ENCODE peak calls at places on chromosome 11, in four cellular contexts. S is WTC11; P is HFF-Myc; Z is stimulated activated CD8-positive, alpha-beta memory T cell treated with anti-CD3 and anti-CD28 coated beads, Interleukin-4, amount 100 ng/mL, for 48 hours. Y is an unnamed sample.

GRCh38 chr11:111115890-111116289 is 129.6 kb upstream of the POU2AF2 start:
- DNase-seq in P (no peak), Z (no peak), S (no peak), Y (no peak)

GRCh38 chr11:45913514-45913913 is 4.2 kb downstream of the PEX16 start:
- DNase-seq in Z (no peak), P (no peak), S (no peak), Y (no peak)

GRCh38 chr11:46710821-46711269 is 8.2 kb upstream of the F2 start:
- DNase-seq in Z (no peak), S (no peak), P (peak), Y (peak)

GRCh38 chr11:106961518-106961917 is 56.8 kb downstream of the GUCY1A2 start:
- DNase-seq in P (peak), Z (no peak), S (no peak), Y (peak)

GRCh38 chr11:107840120-107840479 is 18.5 kb downstream of the SLC35F2 start:
- DNase-seq in Z (no peak), S (no peak), P (no peak), Y (no peak)

GRCh38 chr11:134622458-134622857 is 210.4 kb upstream of the B3GAT1 start:
- DNase-seq in Z (no peak), P (no peak), S (no peak), Y (no peak)

GRCh38 chr11:63535734-63536133 is 874 bp upstream of the PLAAT4 start:
- DNase-seq in P (no peak), Z (peak), S (no peak), Y (no peak)

GRCh38 chr11:76766521-76766920 is 16.6 kb upstream of the TSKU start:
- DNase-seq in P (no peak), S (no peak), Z (no peak), Y (no peak)

GRCh38 chr11:47152953-47153950 is 23.4 kb downstream of the ARFGAP2 start:
- DNase-seq in S (peak), P (peak), Z (peak), Y (peak)

GRCh38 chr11:3156661-3157311 is 8.3 kb downstream of the OSBPL5 start:
- DNase-seq in P (no peak), S (no peak), Z (no peak), Y (no peak)

GRCh38 chr11:67416416-67417335 is 1.2 kb downstream of the CARNS1 start:
- DNase-seq in S (no peak), Z (peak), P (no peak), Y (no peak)

GRCh38 chr11:79060534-79060933 is 380.3 kb downstream of the TENM4 start:
- DNase-seq in S (no peak), Z (no peak), P (no peak), Y (no peak)

GRCh38 chr11:60785806-60786361 is 751 bp downstream of the MS4A10 start:
- DNase-seq in S (no peak), P (no peak), Z (no peak), Y (no peak)

GRCh38 chr11:95101935-95102334 is 12.3 kb downstream of the ENDOD1 start:
- DNase-seq in S (no peak), P (no peak), Z (no peak), Y (no peak)

GRCh38 chr11:3129591-3130268 is 35.4 kb downstream of the OSBPL5 start:
- DNase-seq in P (no peak), S (peak), Z (no peak), Y (no peak)

GRCh38 chr11:47060807-47061206 is 115.9 kb downstream of the ARFGAP2 start:
- DNase-seq in Z (no peak), P (no peak), S (no peak), Y (no peak)

GRCh38 chr11:2797181-2797711 is 88.3 kb downstream of the CDKN1C start:
- DNase-seq in S (peak), P (no peak), Z (no peak), Y (no peak)

GRCh38 chr11:87180743-87181142 is 143.0 kb downstream of the TMEM135 start:
- DNase-seq in P (no peak), Z (no peak), S (no peak), Y (peak)

GRCh38 chr11:45450189-45450588 is 164.0 kb upstream of the SYT13 start:
- DNase-seq in P (no peak), S (no peak), Z (no peak), Y (no peak)

GRCh38 chr11:92827132-92827531 is 142.3 kb upstream of the MTNR1B start:
- DNase-seq in Z (no peak), S (no peak), P (no peak), Y (no peak)